ENCODE peak calls at places on chromosomes 11 and 22, in four cellular contexts. One of them, this sample, is unnamed.

GRCh38 chr11:120170741-120171261 is 32.9 kb upstream of the TRIM29 start:
- DNase-seq in activated naive CD8-positive, alpha-beta T cell treated with anti-CD3 and anti-CD28 coated beads, Interleukin-2, amount 10 ng/mL, durations not matched to agents 7 days and 5 days: no peak
- DNase-seq in iris pigment epithelial cell: no peak
- DNase-seq in myocyte: no peak
- DNase-seq in this sample: no peak

GRCh38 chr11:10255388-10256125 is 38.5 kb downstream of the SBF2 start:
- DNase-seq in myocyte: peak
- DNase-seq in activated naive CD8-positive, alpha-beta T cell treated with anti-CD3 and anti-CD28 coated beads, Interleukin-2, amount 10 ng/mL, durations not matched to agents 7 days and 5 days: no peak
- DNase-seq in iris pigment epithelial cell: no peak
- DNase-seq in this sample: no peak

GRCh38 chr22:44098966-44099530 is 74.9 kb downstream of the PARVB start:
- DNase-seq in myocyte: no peak
- DNase-seq in iris pigment epithelial cell: no peak
- DNase-seq in activated naive CD8-positive, alpha-beta T cell treated with anti-CD3 and anti-CD28 coated beads, Interleukin-2, amount 10 ng/mL, durations not matched to agents 7 days and 5 days: no peak
- DNase-seq in this sample: no peak

GRCh38 chr11:42521994-42522393 is 789.8 kb upstream of the API5 start:
- DNase-seq in iris pigment epithelial cell: no peak
- DNase-seq in activated naive CD8-positive, alpha-beta T cell treated with anti-CD3 and anti-CD28 coated beads, Interleukin-2, amount 10 ng/mL, durations not matched to agents 7 days and 5 days: no peak
- DNase-seq in myocyte: no peak
- DNase-seq in this sample: no peak

GRCh38 chr11:100735949-100736675 is 49.0 kb downstream of the ARHGAP42 start:
- DNase-seq in activated naive CD8-positive, alpha-beta T cell treated with anti-CD3 and anti-CD28 coated beads, Interleukin-2, amount 10 ng/mL, durations not matched to agents 7 days and 5 days: no peak
- DNase-seq in iris pigment epithelial cell: peak
- DNase-seq in myocyte: peak
- DNase-seq in this sample: peak

GRCh38 chr11:28536504-28537267 is 428.5 kb downstream of the METTL15 start:
- DNase-seq in myocyte: no peak
- DNase-seq in activated naive CD8-positive, alpha-beta T cell treated with anti-CD3 and anti-CD28 coated beads, Interleukin-2, amount 10 ng/mL, durations not matched to agents 7 days and 5 days: no peak
- DNase-seq in iris pigment epithelial cell: no peak
- DNase-seq in this sample: no peak

GRCh38 chr11:44563716-44564115 is 1.7 kb upstream of the CD82 start:
- DNase-seq in myocyte: peak
- DNase-seq in activated naive CD8-positive, alpha-beta T cell treated with anti-CD3 and anti-CD28 coated beads, Interleukin-2, amount 10 ng/mL, durations not matched to agents 7 days and 5 days: no peak
- DNase-seq in iris pigment epithelial cell: peak
- DNase-seq in this sample: peak

GRCh38 chr22:45212992-45213751 is 27.5 kb downstream of the KIAA0930 start:
- DNase-seq in myocyte: peak
- DNase-seq in iris pigment epithelial cell: peak
- DNase-seq in activated naive CD8-positive, alpha-beta T cell treated with anti-CD3 and anti-CD28 coated beads, Interleukin-2, amount 10 ng/mL, durations not matched to agents 7 days and 5 days: no peak
- DNase-seq in this sample: peak

GRCh38 chr11:76627541-76628082 is 42.9 kb downstream of the LRRC32 start:
- DNase-seq in myocyte: no peak
- DNase-seq in iris pigment epithelial cell: no peak
- DNase-seq in activated naive CD8-positive, alpha-beta T cell treated with anti-CD3 and anti-CD28 coated beads, Interleukin-2, amount 10 ng/mL, durations not matched to agents 7 days and 5 days: no peak
- DNase-seq in this sample: no peak

GRCh38 chr22:44411226-44412135 is 86.6 kb downstream of the RTL6 start:
- DNase-seq in activated naive CD8-positive, alpha-beta T cell treated with anti-CD3 and anti-CD28 coated beads, Interleukin-2, amount 10 ng/mL, durations not matched to agents 7 days and 5 days: no peak
- DNase-seq in iris pigment epithelial cell: no peak
- DNase-seq in myocyte: no peak
- DNase-seq in this sample: no peak

GRCh38 chr22:20951932-20952380 is 15.1 kb upstream of the AIFM3 start:
- DNase-seq in iris pigment epithelial cell: no peak
- DNase-seq in activated naive CD8-positive, alpha-beta T cell treated with anti-CD3 and anti-CD28 coated beads, Interleukin-2, amount 10 ng/mL, durations not matched to agents 7 days and 5 days: no peak
- DNase-seq in myocyte: no peak
- DNase-seq in this sample: no peak